ENCODE peak calls at places on chromosomes 5 and 9, in five cellular contexts. R, S, O, G and D are unnamed samples.

GRCh38 chr5:179909224-179909623 is 1.5 kb upstream of the TBC1D9B start:
- DNase-seq in S (no peak), R (no peak), O (no peak), G (no peak), D (no peak)

GRCh38 chr9:26955222-26955903 is 849 bp upstream of the IFT74 start:
- DNase-seq in S (no peak), G (no peak), R (no peak), O (no peak), D (no peak)

GRCh38 chr9:78187763-78188495 is 47.9 kb upstream of the CEP78 start:
- DNase-seq in G (no peak), S (peak; percentile 14), R (peak; percentile 61), O (no peak), D (no peak)

GRCh38 chr9:111965566-111966019 is 69.0 kb downstream of the UGCG start:
- DNase-seq in G (no peak), O (peak; percentile 83), R (no peak), S (no peak), D (no peak)

GRCh38 chr5:80187691-80188090 is 68.2 kb downstream of the SERINC5 start:
- DNase-seq in R (no peak), O (no peak), S (no peak), G (no peak), D (no peak)

GRCh38 chr5:102629827-102630605 is 125.1 kb upstream of the PAM start:
- DNase-seq in O (no peak), R (no peak), S (no peak), G (no peak), D (no peak)

GRCh38 chr5:33738967-33739366 is 152.8 kb downstream of the ADAMTS12 start:
- DNase-seq in O (no peak), G (no peak), S (no peak), R (no peak), D (no peak)

GRCh38 chr9:132794730-132795380 is 83.2 kb downstream of the AK8 start:
- DNase-seq in R (no peak), O (no peak), G (no peak), S (no peak), D (no peak)

GRCh38 chr5:139757727-139758509 is 37.7 kb upstream of the PSD2 start:
- DNase-seq in O (no peak), G (no peak), S (no peak), R (no peak), D (no peak)

GRCh38 chr5:153031326-153031725 is 459.1 kb upstream of the GRIA1 start:
- DNase-seq in O (no peak), G (no peak), S (no peak), R (no peak), D (no peak)

GRCh38 chr5:76250463-76250862 is 152.6 kb upstream of the IQGAP2 start:
- DNase-seq in O (no peak), R (no peak), G (no peak), S (no peak), D (no peak)

GRCh38 chr5:152990217-152990616 is 500.3 kb upstream of the GRIA1 start:
- DNase-seq in S (no peak), O (no peak), G (no peak), R (no peak), D (no peak)

GRCh38 chr5:2750026-2750757 is 1.3 kb downstream of the IRX2 start:
- DNase-seq in G (no peak), S (no peak), O (no peak), R (no peak), D (peak; percentile 13)

GRCh38 chr5:69329905-69330489 is 2.6 kb downstream of the CCDC125 start:
- DNase-seq in O (no peak), S (no peak), G (no peak), R (no peak), D (no peak)

GRCh38 chr9:110095776-110096175 is 112.2 kb downstream of the C9orf152 start:
- DNase-seq in S (no peak), O (no peak), R (peak; percentile 41), G (no peak), D (no peak)

GRCh38 chr5:157189223-157189622 is 8.6 kb downstream of the ITK start:
- DNase-seq in S (no peak), G (no peak), O (no peak), R (no peak), D (no peak)

GRCh38 chr9:91837982-91838731 is 111.9 kb downstream of the ROR2 start:
- DNase-seq in S (no peak), O (no peak), R (peak; percentile 41), G (peak; percentile 69), D (no peak)

GRCh38 chr5:56711191-56711590 is 104.2 kb upstream of the MAP3K1 start:
- DNase-seq in S (no peak), O (no peak), R (no peak), G (no peak), D (no peak)

GRCh38 chr5:3694819-3695218 is 99.2 kb downstream of the IRX1 start:
- DNase-seq in O (no peak), S (no peak), G (no peak), R (no peak), D (no peak)

GRCh38 chr9:35813434-35814105 is 1.3 kb downstream of the HINT2 start:
- DNase-seq in G (no peak), R (no peak), O (no peak), S (no peak), D (no peak)

GRCh38 chr9:72315510-72316287 is 49.3 kb downstream of the ZFAND5 start:
- DNase-seq in G (peak; percentile 34), S (peak; percentile 41), R (peak; percentile 55), O (no peak), D (peak; percentile 92)

GRCh38 chr5:149621415-149622098 is 40.3 kb downstream of the ARHGEF37 start:
- DNase-seq in O (no peak), G (no peak), S (no peak), R (no peak), D (no peak)

GRCh38 chr9:83013867-83014605 is 48.9 kb downstream of the RASEF start:
- DNase-seq in R (no peak), G (no peak), S (no peak), O (no peak), D (peak; percentile 20)

GRCh38 chr5:14708551-14708950 is 44.0 kb downstream of the OTULIN start:
- DNase-seq in G (no peak), S (no peak), O (no peak), R (no peak), D (no peak)

GRCh38 chr5:1316588-1316902 is 21.7 kb upstream of the TERT start:
- DNase-seq in R (no peak), G (no peak), S (no peak), O (no peak), D (no peak)

GRCh38 chr5:1315018-1315708 is 20.3 kb upstream of the TERT start:
- DNase-seq in R (peak; percentile 11), O (no peak), G (no peak), S (no peak), D (no peak)

GRCh38 chr5:1312993-1313833 is 18.3 kb upstream of the TERT start:
- DNase-seq in O (no peak), R (no peak), G (no peak), S (no peak), D (no peak)

GRCh38 chr5:1315709-1316587 is 21.1 kb upstream of the TERT start:
- DNase-seq in R (peak; percentile 17), G (no peak), O (no peak), S (no peak), D (peak; percentile 18)

GRCh38 chr5:1314564-1314982 is 19.7 kb upstream of the TERT start:
- DNase-seq in G (no peak), R (no peak), S (no peak), O (no peak), D (no peak)
- H3K27ac ChIP-seq in G (no peak overlapping the region), R (no peak overlapping the region), S (no peak overlapping the region), O (no peak overlapping the region), D (no peak overlapping the region)

GRCh38 chr5:119287547-119288073 is 68.2 kb upstream of the TNFAIP8 start:
- DNase-seq in R (no peak), S (no peak), O (no peak), G (no peak), D (peak; percentile 70)

GRCh38 chr5:119285070-119285916 is 70.5 kb upstream of the TNFAIP8 start:
- DNase-seq in O (no peak), S (no peak), R (peak; percentile 25), G (no peak), D (no peak)

GRCh38 chr5:119286516-119287488 is 69.0 kb upstream of the TNFAIP8 start:
- DNase-seq in S (no peak), G (no peak), O (no peak), R (no peak), D (peak; percentile 20)

GRCh38 chr5:119282628-119283027 is 73.2 kb upstream of the TNFAIP8 start:
- DNase-seq in R (no peak), S (no peak), O (no peak), G (no peak), D (no peak)

GRCh38 chr5:119284031-119284430 is 71.8 kb upstream of the TNFAIP8 start:
- DNase-seq in G (no peak), O (no peak), R (no peak), S (no peak), D (no peak)
- H3K4me1 ChIP-seq in G (peaks cover 1% of the 10 kb centered on the region), O (peaks cover 8% of the 10 kb centered on the region), R (peaks cover 67% of the 10 kb centered on the region), S (peaks cover 2% of the 10 kb centered on the region), D (peaks cover 33% of the 10 kb centered on the region)

DNA sequence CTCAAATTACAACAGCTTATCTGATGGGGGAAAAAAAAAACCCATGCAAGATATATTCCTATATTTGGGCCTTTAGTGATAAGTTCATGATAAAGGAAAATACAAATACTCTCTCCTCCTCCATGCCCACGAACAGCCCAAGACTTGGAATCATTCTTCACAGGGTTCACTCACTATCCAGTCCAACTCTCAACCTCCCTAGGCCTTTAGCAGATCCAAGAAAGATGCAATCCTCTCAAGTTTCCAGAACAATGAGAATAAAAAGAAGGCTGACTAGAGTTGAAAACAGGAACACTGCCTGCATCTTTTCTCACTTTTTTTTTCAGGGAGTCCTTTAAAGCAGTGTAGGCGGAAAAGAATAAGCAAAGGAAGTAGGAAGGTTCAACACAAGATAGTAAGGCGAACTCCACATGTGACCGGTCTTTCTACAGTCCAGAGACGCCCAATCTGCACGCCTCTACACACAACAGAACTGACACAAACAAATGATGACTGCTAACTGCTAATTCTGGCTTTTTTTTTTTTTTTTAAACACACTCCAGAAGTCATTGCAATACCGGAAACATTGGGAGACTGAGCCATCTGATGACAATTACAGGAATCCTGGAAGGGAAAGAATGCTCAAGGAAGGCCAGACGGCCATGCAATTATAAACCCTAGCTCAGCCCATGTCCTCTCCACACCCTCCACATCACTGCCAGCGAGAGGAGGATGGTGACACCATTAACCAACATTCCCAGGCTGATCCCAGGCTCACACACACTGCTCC is 75.4 kb downstream of the BNC2 start:
- DNase-seq in G (peak; percentile 61), S (no peak), O (no peak), R (peak; percentile 69), D (no peak)
- H3K27ac ChIP-seq in G (peak overlapping the region; percentile 2), S (no peak overlapping the region), O (no peak overlapping the region), R (no peak overlapping the region), D (no peak overlapping the region)

GRCh38 chr9:137240841-137241489 is at the start of gene TUBB4B:
- DNase-seq in R (peak; percentile 99), O (peak; percentile 96), G (peak; percentile 100), S (peak; percentile 100), D (peak; percentile 100)
- H3K4me1 ChIP-seq in R (peaks cover 40% of the 10 kb centered on the region), O (peaks cover 43% of the 10 kb centered on the region), G (peaks cover 63% of the 10 kb centered on the region), S (peaks cover 29% of the 10 kb centered on the region), D (peaks cover 38% of the 10 kb centered on the region)